ENCODE peak calls at places on chromosomes 4 and X, in six cellular contexts. One of them, this sample, is unnamed.

GRCh38 chrX:72392816-72393800 is 87.4 kb upstream of the CITED1 start:
- DNase-seq in cardiac fibroblast: no peak
- DNase-seq in CD8-positive, alpha-beta T cell: no peak
- DNase-seq in epithelial cell of proximal tubule: no peak
- DNase-seq in heart left ventricle: no peak
- DNase-seq in astrocyte of the spinal cord: no peak
- DNase-seq in this sample: no peak

GRCh38 chr4:88457307-88458090 is 580 bp downstream of the HERC5 start:
- DNase-seq in cardiac fibroblast: peak; percentile 9
- DNase-seq in CD8-positive, alpha-beta T cell: peak; percentile 34
- DNase-seq in epithelial cell of proximal tubule: no peak
- DNase-seq in heart left ventricle: peak; percentile 45
- DNase-seq in astrocyte of the spinal cord: peak; percentile 1
- DNase-seq in this sample: peak; percentile 9

GRCh38 chrX:1224954-1225353 is 12.5 kb upstream of the CRLF2 start:
- DNase-seq in cardiac fibroblast: no peak
- DNase-seq in CD8-positive, alpha-beta T cell: no peak
- DNase-seq in epithelial cell of proximal tubule: no peak
- DNase-seq in heart left ventricle: no peak
- DNase-seq in astrocyte of the spinal cord: no peak
- DNase-seq in this sample: no peak

GRCh38 chr4:41145571-41146078 is 68.7 kb downstream of the APBB2 start:
- DNase-seq in cardiac fibroblast: peak; percentile 39
- DNase-seq in CD8-positive, alpha-beta T cell: no peak
- DNase-seq in epithelial cell of proximal tubule: no peak
- DNase-seq in heart left ventricle: no peak
- DNase-seq in astrocyte of the spinal cord: peak; percentile 71
- DNase-seq in this sample: no peak

GRCh38 chr4:10006604-10007435 is 14.5 kb downstream of the SLC2A9 start:
- DNase-seq in cardiac fibroblast: peak; percentile 47
- DNase-seq in CD8-positive, alpha-beta T cell: no peak
- DNase-seq in epithelial cell of proximal tubule: peak; percentile 94
- DNase-seq in heart left ventricle: no peak
- DNase-seq in astrocyte of the spinal cord: peak; percentile 1
- DNase-seq in this sample: no peak

GRCh38 chr4:113673450-113673849 is 88.1 kb downstream of the CAMK2D start:
- DNase-seq in cardiac fibroblast: no peak
- DNase-seq in CD8-positive, alpha-beta T cell: peak; percentile 6
- DNase-seq in epithelial cell of proximal tubule: peak; percentile 13
- DNase-seq in heart left ventricle: no peak
- DNase-seq in astrocyte of the spinal cord: no peak
- DNase-seq in this sample: no peak

GRCh38 chr4:13527983-13528822 is 16.1 kb downstream of the NKX3-2 start:
- DNase-seq in cardiac fibroblast: no peak
- DNase-seq in CD8-positive, alpha-beta T cell: no peak
- DNase-seq in epithelial cell of proximal tubule: no peak
- DNase-seq in heart left ventricle: no peak
- DNase-seq in astrocyte of the spinal cord: no peak
- DNase-seq in this sample: no peak

GRCh38 chr4:21134994-21135393 is 434.7 kb downstream of the PACRGL start:
- DNase-seq in cardiac fibroblast: peak; percentile 15
- DNase-seq in CD8-positive, alpha-beta T cell: no peak
- DNase-seq in epithelial cell of proximal tubule: peak; percentile 6
- DNase-seq in heart left ventricle: no peak
- DNase-seq in astrocyte of the spinal cord: peak; percentile 35
- DNase-seq in this sample: peak; percentile 50

GRCh38 chr4:125123710-125124109 is 191.0 kb upstream of the FAT4 start:
- DNase-seq in cardiac fibroblast: peak; percentile 69
- DNase-seq in CD8-positive, alpha-beta T cell: no peak
- DNase-seq in epithelial cell of proximal tubule: no peak
- DNase-seq in heart left ventricle: no peak
- DNase-seq in astrocyte of the spinal cord: peak; percentile 17
- DNase-seq in this sample: peak; percentile 31

GRCh38 chr4:16916719-16917337 is 18.4 kb upstream of the LDB2 start:
- DNase-seq in cardiac fibroblast: peak; percentile 36
- DNase-seq in CD8-positive, alpha-beta T cell: peak; percentile 49
- DNase-seq in epithelial cell of proximal tubule: no peak
- DNase-seq in heart left ventricle: no peak
- DNase-seq in astrocyte of the spinal cord: peak; percentile 16
- DNase-seq in this sample: peak; percentile 57

GRCh38 chr4:81352476-81352875 is 119.2 kb downstream of the RASGEF1B start:
- DNase-seq in cardiac fibroblast: peak; percentile 50
- DNase-seq in CD8-positive, alpha-beta T cell: no peak
- DNase-seq in epithelial cell of proximal tubule: no peak
- DNase-seq in heart left ventricle: no peak
- DNase-seq in astrocyte of the spinal cord: peak; percentile 6
- DNase-seq in this sample: peak; percentile 15

GRCh38 chr4:140059159-140059558 is 94.8 kb downstream of the MAML3 start:
- DNase-seq in cardiac fibroblast: peak; percentile 40
- DNase-seq in CD8-positive, alpha-beta T cell: no peak
- DNase-seq in epithelial cell of proximal tubule: no peak
- DNase-seq in heart left ventricle: no peak
- DNase-seq in astrocyte of the spinal cord: no peak
- DNase-seq in this sample: peak; percentile 72

GRCh38 chr4:16418814-16419213 is 192.5 kb upstream of the TAPT1 start:
- DNase-seq in cardiac fibroblast: peak; percentile 78
- DNase-seq in CD8-positive, alpha-beta T cell: no peak
- DNase-seq in epithelial cell of proximal tubule: peak; percentile 92
- DNase-seq in heart left ventricle: no peak
- DNase-seq in astrocyte of the spinal cord: peak; percentile 73
- DNase-seq in this sample: peak; percentile 12

GRCh38 chr4:74377714-74378113 is 12.8 kb downstream of the EREG start:
- DNase-seq in cardiac fibroblast: no peak
- DNase-seq in CD8-positive, alpha-beta T cell: no peak
- DNase-seq in epithelial cell of proximal tubule: no peak
- DNase-seq in heart left ventricle: no peak
- DNase-seq in astrocyte of the spinal cord: no peak
- DNase-seq in this sample: no peak

GRCh38 chr4:32219306-32220075 is 1499.3 kb downstream of the PCDH7 start:
- DNase-seq in cardiac fibroblast: peak; percentile 79
- DNase-seq in CD8-positive, alpha-beta T cell: no peak
- DNase-seq in epithelial cell of proximal tubule: no peak
- DNase-seq in heart left ventricle: no peak
- DNase-seq in astrocyte of the spinal cord: no peak
- DNase-seq in this sample: no peak

GRCh38 chr4:158291334-158292055 is 81.2 kb downstream of the TMEM144 start:
- DNase-seq in cardiac fibroblast: no peak
- DNase-seq in CD8-positive, alpha-beta T cell: no peak
- DNase-seq in epithelial cell of proximal tubule: no peak
- DNase-seq in heart left ventricle: no peak
- DNase-seq in astrocyte of the spinal cord: no peak
- DNase-seq in this sample: no peak

GRCh38 chrX:39613508-39613921 is 484.2 kb downstream of the BCOR start:
- DNase-seq in cardiac fibroblast: peak; percentile 21
- DNase-seq in CD8-positive, alpha-beta T cell: no peak
- DNase-seq in epithelial cell of proximal tubule: no peak
- DNase-seq in heart left ventricle: peak; percentile 40
- DNase-seq in astrocyte of the spinal cord: peak; percentile 1
- DNase-seq in this sample: no peak

GRCh38 chr4:18937746-18938145 is 916.2 kb upstream of the LCORL start:
- DNase-seq in cardiac fibroblast: no peak
- DNase-seq in CD8-positive, alpha-beta T cell: no peak
- DNase-seq in epithelial cell of proximal tubule: no peak
- DNase-seq in heart left ventricle: no peak
- DNase-seq in astrocyte of the spinal cord: no peak
- DNase-seq in this sample: peak; percentile 56

GRCh38 chr4:46506876-46507275 is 116.9 kb upstream of the GABRA2 start:
- DNase-seq in cardiac fibroblast: no peak
- DNase-seq in CD8-positive, alpha-beta T cell: no peak
- DNase-seq in epithelial cell of proximal tubule: no peak
- DNase-seq in heart left ventricle: no peak
- DNase-seq in astrocyte of the spinal cord: peak; percentile 3
- DNase-seq in this sample: peak; percentile 6

GRCh38 chr4:183330841-183331240 is 8.6 kb upstream of the CLDN24 start:
- DNase-seq in cardiac fibroblast: no peak
- DNase-seq in CD8-positive, alpha-beta T cell: no peak
- DNase-seq in epithelial cell of proximal tubule: no peak
- DNase-seq in heart left ventricle: no peak
- DNase-seq in astrocyte of the spinal cord: no peak
- DNase-seq in this sample: no peak

GRCh38 chr4:111923786-111924185 is 221.5 kb upstream of the FAM241A start:
- DNase-seq in cardiac fibroblast: no peak
- DNase-seq in CD8-positive, alpha-beta T cell: no peak
- DNase-seq in epithelial cell of proximal tubule: no peak
- DNase-seq in heart left ventricle: no peak
- DNase-seq in astrocyte of the spinal cord: peak; percentile 16
- DNase-seq in this sample: no peak

GRCh38 chrX:23783569-23784486 is 855 bp downstream of the SAT1 start:
- DNase-seq in cardiac fibroblast: peak; percentile 37
- DNase-seq in CD8-positive, alpha-beta T cell: no peak
- DNase-seq in epithelial cell of proximal tubule: no peak
- DNase-seq in heart left ventricle: no peak
- DNase-seq in astrocyte of the spinal cord: peak; percentile 16
- DNase-seq in this sample: no peak

DNA sequence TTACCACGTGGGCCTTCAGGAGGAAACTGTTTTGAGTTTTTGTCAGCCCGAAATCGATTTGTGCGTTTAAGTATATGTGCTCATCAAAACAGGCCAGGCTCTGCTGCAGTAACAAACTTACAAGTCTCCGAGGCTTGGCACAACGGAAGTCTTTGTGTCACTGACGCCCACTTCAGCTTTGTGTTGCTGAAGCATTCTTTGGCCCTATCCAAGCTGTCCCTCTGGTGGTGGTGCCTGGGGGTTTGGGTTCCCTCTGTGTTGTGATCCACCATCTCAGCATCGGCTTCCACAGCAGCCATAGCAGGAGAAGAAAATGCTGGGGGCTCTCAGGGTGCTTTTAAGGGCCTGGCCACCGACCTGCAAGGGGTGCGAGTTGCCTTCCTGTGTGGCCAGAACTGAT is 176.4 kb downstream of the PTTG2 start:
- DNase-seq in cardiac fibroblast: no peak
- DNase-seq in CD8-positive, alpha-beta T cell: no peak
- DNase-seq in epithelial cell of proximal tubule: no peak
- DNase-seq in heart left ventricle: no peak
- DNase-seq in astrocyte of the spinal cord: no peak
- DNase-seq in this sample: no peak
- H3K4me3 ChIP-seq in cardiac fibroblast: no peak overlapping the region
- H3K4me3 ChIP-seq in CD8-positive, alpha-beta T cell: no peak overlapping the region
- H3K4me3 ChIP-seq in epithelial cell of proximal tubule: no peak overlapping the region
- H3K4me3 ChIP-seq in heart left ventricle: no peak overlapping the region
- H3K4me3 ChIP-seq in astrocyte of the spinal cord: no peak overlapping the region
- H3K4me3 ChIP-seq in this sample: no peak overlapping the region

GRCh38 chrX:16096131-16096530 is 27.2 kb upstream of the GRPR start:
- DNase-seq in cardiac fibroblast: no peak
- DNase-seq in CD8-positive, alpha-beta T cell: no peak
- DNase-seq in epithelial cell of proximal tubule: no peak
- DNase-seq in heart left ventricle: no peak
- DNase-seq in astrocyte of the spinal cord: no peak
- DNase-seq in this sample: no peak

GRCh38 chrX:16100673-16101072 is 22.7 kb upstream of the GRPR start:
- DNase-seq in cardiac fibroblast: no peak
- DNase-seq in CD8-positive, alpha-beta T cell: no peak
- DNase-seq in epithelial cell of proximal tubule: no peak
- DNase-seq in heart left ventricle: no peak
- DNase-seq in astrocyte of the spinal cord: no peak
- DNase-seq in this sample: no peak

GRCh38 chrX:16103625-16104024 is 19.7 kb upstream of the GRPR start:
- DNase-seq in cardiac fibroblast: no peak
- DNase-seq in CD8-positive, alpha-beta T cell: no peak
- DNase-seq in epithelial cell of proximal tubule: no peak
- DNase-seq in heart left ventricle: no peak
- DNase-seq in astrocyte of the spinal cord: no peak
- DNase-seq in this sample: no peak

DNA sequence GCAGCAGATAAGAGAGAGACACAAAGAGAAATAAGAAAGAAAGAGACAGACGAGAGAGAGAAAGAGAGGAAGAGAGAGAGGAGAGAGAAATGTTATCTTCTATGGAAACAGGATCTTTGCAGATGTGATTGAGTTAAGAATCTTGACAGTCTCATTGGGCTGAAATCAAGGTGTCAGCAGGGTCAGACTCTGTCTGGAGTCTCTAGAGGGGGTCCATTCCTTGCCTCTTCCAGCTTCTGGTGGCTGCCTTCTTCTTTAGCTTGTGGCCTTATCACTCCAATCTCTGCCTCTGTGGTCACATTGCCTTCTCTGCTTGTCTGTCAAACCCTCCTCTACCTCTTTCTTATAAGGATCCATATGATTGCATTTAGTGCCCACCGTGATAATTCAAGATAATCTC is 21.8 kb upstream of the GRPR start:
- DNase-seq in cardiac fibroblast: no peak
- DNase-seq in CD8-positive, alpha-beta T cell: no peak
- DNase-seq in epithelial cell of proximal tubule: no peak
- DNase-seq in heart left ventricle: no peak
- DNase-seq in astrocyte of the spinal cord: no peak
- DNase-seq in this sample: no peak
- TF ChIP-seq CTCF in cardiac fibroblast: no peak
- TF ChIP-seq CTCF in CD8-positive, alpha-beta T cell: no peak
- TF ChIP-seq CTCF in epithelial cell of proximal tubule: no peak
- TF ChIP-seq CTCF in heart left ventricle: no peak
- TF ChIP-seq CTCF in astrocyte of the spinal cord: no peak
- TF ChIP-seq CTCF in this sample: no peak

GRCh38 chrX:16119353-16120220 is 3.8 kb upstream of the GRPR start:
- DNase-seq in cardiac fibroblast: no peak
- DNase-seq in CD8-positive, alpha-beta T cell: no peak
- DNase-seq in epithelial cell of proximal tubule: no peak
- DNase-seq in heart left ventricle: no peak
- DNase-seq in astrocyte of the spinal cord: no peak
- DNase-seq in this sample: peak; percentile 27
- H3K4me3 ChIP-seq in cardiac fibroblast: no peak overlapping the region
- H3K4me3 ChIP-seq in CD8-positive, alpha-beta T cell: no peak overlapping the region
- H3K4me3 ChIP-seq in epithelial cell of proximal tubule: no peak overlapping the region
- H3K4me3 ChIP-seq in heart left ventricle: no peak overlapping the region
- H3K4me3 ChIP-seq in astrocyte of the spinal cord: no peak overlapping the region
- H3K4me3 ChIP-seq in this sample: no peak overlapping the region

GRCh38 chr4:107622006-107622405 is 98.0 kb downstream of the PAPSS1 start:
- DNase-seq in cardiac fibroblast: no peak
- DNase-seq in CD8-positive, alpha-beta T cell: no peak
- DNase-seq in epithelial cell of proximal tubule: no peak
- DNase-seq in heart left ventricle: no peak
- DNase-seq in astrocyte of the spinal cord: no peak
- DNase-seq in this sample: no peak

GRCh38 chr4:107618656-107619055 is 101.4 kb downstream of the PAPSS1 start:
- DNase-seq in cardiac fibroblast: no peak
- DNase-seq in CD8-positive, alpha-beta T cell: no peak
- DNase-seq in epithelial cell of proximal tubule: no peak
- DNase-seq in heart left ventricle: no peak
- DNase-seq in astrocyte of the spinal cord: peak; percentile 13
- DNase-seq in this sample: no peak

GRCh38 chr4:107616838-107617389 is 103.1 kb downstream of the PAPSS1 start:
- DNase-seq in cardiac fibroblast: no peak
- DNase-seq in CD8-positive, alpha-beta T cell: no peak
- DNase-seq in epithelial cell of proximal tubule: no peak
- DNase-seq in heart left ventricle: no peak
- DNase-seq in astrocyte of the spinal cord: no peak
- DNase-seq in this sample: no peak

GRCh38 chr4:107619731-107620130 is 100.3 kb downstream of the PAPSS1 start:
- DNase-seq in cardiac fibroblast: no peak
- DNase-seq in CD8-positive, alpha-beta T cell: no peak
- DNase-seq in epithelial cell of proximal tubule: no peak
- DNase-seq in heart left ventricle: no peak
- DNase-seq in astrocyte of the spinal cord: no peak
- DNase-seq in this sample: no peak

DNA sequence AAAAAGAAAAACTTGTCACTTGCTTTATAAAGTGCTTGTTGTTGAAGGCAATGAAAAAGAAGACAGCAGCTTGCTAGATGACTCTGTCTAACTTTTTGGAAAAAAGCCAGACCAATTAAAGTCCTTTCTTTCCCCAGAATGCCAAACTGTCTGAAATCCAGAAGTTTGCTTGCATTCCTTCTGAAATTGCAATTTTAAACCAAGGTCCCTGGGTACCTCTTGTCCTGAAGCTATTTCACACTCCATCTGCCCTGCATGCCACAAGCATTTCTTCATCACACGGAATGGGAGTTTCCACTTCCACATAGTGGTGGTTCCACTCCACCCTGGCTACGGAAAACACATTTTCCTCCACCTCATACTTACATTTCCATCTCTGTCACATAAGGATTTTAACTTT is 101.0 kb downstream of the PAPSS1 start:
- DNase-seq in cardiac fibroblast: peak; percentile 83
- DNase-seq in CD8-positive, alpha-beta T cell: no peak
- DNase-seq in epithelial cell of proximal tubule: peak; percentile 39
- DNase-seq in heart left ventricle: no peak
- DNase-seq in astrocyte of the spinal cord: peak; percentile 85
- DNase-seq in this sample: peak; percentile 76
- TF ChIP-seq CTCF in cardiac fibroblast: no peak
- TF ChIP-seq CTCF in CD8-positive, alpha-beta T cell: no peak
- TF ChIP-seq CTCF in epithelial cell of proximal tubule: no peak
- TF ChIP-seq CTCF in heart left ventricle: no peak
- TF ChIP-seq CTCF in astrocyte of the spinal cord: no peak
- TF ChIP-seq CTCF in this sample: no peak

This sample was measured in fibroblast of villous mesenchyme.